ENCODE peak calls at places on chromosome 9, in nine cellular contexts. One of them, this sample, is unnamed.

GRCh38 chr9:123336455-123336854 is 19.5 kb upstream of the CRB2 start:
- DNase-seq in neuronal stem cell: no peak
- DNase-seq in left ventricle myocardium inferior: no peak
- DNase-seq in IMR-90: no peak
- DNase-seq in heart left ventricle: no peak
- DNase-seq in HepG2: no peak
- DNase-seq in CD8-positive, alpha-beta memory T cell: no peak
- DNase-seq in upper lobe of right lung: no peak
- DNase-seq in sigmoid colon: no peak
- DNase-seq in this sample: no peak

GRCh38 chr9:126827227-126827626 is 22.4 kb downstream of the ZBTB43 start:
- DNase-seq in neuronal stem cell: no peak
- DNase-seq in left ventricle myocardium inferior: no peak
- DNase-seq in IMR-90: no peak
- DNase-seq in heart left ventricle: no peak
- DNase-seq in HepG2: no peak
- DNase-seq in CD8-positive, alpha-beta memory T cell: no peak
- DNase-seq in upper lobe of right lung: no peak
- DNase-seq in sigmoid colon: no peak
- DNase-seq in this sample: no peak

GRCh38 chr9:684950-685340 is 156.6 kb upstream of the DMRT1 start:
- DNase-seq in neuronal stem cell: no peak
- DNase-seq in left ventricle myocardium inferior: no peak
- DNase-seq in IMR-90: peak
- DNase-seq in heart left ventricle: no peak
- DNase-seq in HepG2: peak
- DNase-seq in CD8-positive, alpha-beta memory T cell: no peak
- DNase-seq in upper lobe of right lung: no peak
- DNase-seq in sigmoid colon: no peak
- DNase-seq in this sample: no peak

GRCh38 chr9:34654317-34655083 is 2.5 kb downstream of the IL11RA start:
- DNase-seq in neuronal stem cell: no peak
- DNase-seq in left ventricle myocardium inferior: peak
- DNase-seq in IMR-90: peak
- DNase-seq in heart left ventricle: peak
- DNase-seq in HepG2: no peak
- DNase-seq in CD8-positive, alpha-beta memory T cell: no peak
- DNase-seq in upper lobe of right lung: no peak
- DNase-seq in sigmoid colon: peak
- DNase-seq in this sample: peak

GRCh38 chr9:82763631-82764030 is 299.3 kb downstream of the RASEF start:
- DNase-seq in neuronal stem cell: no peak
- DNase-seq in left ventricle myocardium inferior: no peak
- DNase-seq in IMR-90: no peak
- DNase-seq in heart left ventricle: no peak
- DNase-seq in HepG2: no peak
- DNase-seq in CD8-positive, alpha-beta memory T cell: no peak
- DNase-seq in upper lobe of right lung: no peak
- DNase-seq in sigmoid colon: no peak
- DNase-seq in this sample: no peak

GRCh38 chr9:29322240-29322639 is 1749.0 kb upstream of the C9orf72 start:
- DNase-seq in neuronal stem cell: no peak
- DNase-seq in left ventricle myocardium inferior: no peak
- DNase-seq in IMR-90: no peak
- DNase-seq in heart left ventricle: no peak
- DNase-seq in HepG2: no peak
- DNase-seq in CD8-positive, alpha-beta memory T cell: no peak
- DNase-seq in upper lobe of right lung: no peak
- DNase-seq in sigmoid colon: no peak
- DNase-seq in this sample: no peak

GRCh38 chr9:31304576-31304975 is 1079.9 kb upstream of the ACO1 start:
- DNase-seq in neuronal stem cell: no peak
- DNase-seq in left ventricle myocardium inferior: no peak
- DNase-seq in IMR-90: peak
- DNase-seq in heart left ventricle: no peak
- DNase-seq in HepG2: no peak
- DNase-seq in CD8-positive, alpha-beta memory T cell: no peak
- DNase-seq in upper lobe of right lung: no peak
- DNase-seq in sigmoid colon: no peak
- DNase-seq in this sample: no peak

GRCh38 chr9:112898872-112899281 is 8.2 kb upstream of the SLC46A2 start:
- DNase-seq in neuronal stem cell: no peak
- DNase-seq in left ventricle myocardium inferior: no peak
- DNase-seq in IMR-90: no peak
- DNase-seq in heart left ventricle: no peak
- DNase-seq in HepG2: peak
- DNase-seq in CD8-positive, alpha-beta memory T cell: no peak
- DNase-seq in upper lobe of right lung: no peak
- DNase-seq in sigmoid colon: no peak
- DNase-seq in this sample: no peak

GRCh38 chr9:80650964-80651555 is 1038.3 kb downstream of the TLE1 start:
- DNase-seq in neuronal stem cell: no peak
- DNase-seq in left ventricle myocardium inferior: no peak
- DNase-seq in IMR-90: peak
- DNase-seq in heart left ventricle: no peak
- DNase-seq in HepG2: no peak
- DNase-seq in CD8-positive, alpha-beta memory T cell: no peak
- DNase-seq in upper lobe of right lung: no peak
- DNase-seq in sigmoid colon: no peak
- DNase-seq in this sample: no peak

GRCh38 chr9:136260936-136261472 is 15.4 kb upstream of the QSOX2 start:
- DNase-seq in neuronal stem cell: no peak
- DNase-seq in left ventricle myocardium inferior: no peak
- DNase-seq in IMR-90: no peak
- DNase-seq in heart left ventricle: no peak
- DNase-seq in HepG2: no peak
- DNase-seq in CD8-positive, alpha-beta memory T cell: no peak
- DNase-seq in upper lobe of right lung: no peak
- DNase-seq in sigmoid colon: no peak
- DNase-seq in this sample: no peak

GRCh38 chr9:132042324-132042723 is 37.3 kb downstream of the MED27 start:
- DNase-seq in neuronal stem cell: no peak
- DNase-seq in left ventricle myocardium inferior: no peak
- DNase-seq in IMR-90: peak
- DNase-seq in heart left ventricle: no peak
- DNase-seq in HepG2: no peak
- DNase-seq in CD8-positive, alpha-beta memory T cell: no peak
- DNase-seq in upper lobe of right lung: no peak
- DNase-seq in sigmoid colon: no peak
- DNase-seq in this sample: no peak

GRCh38 chr9:14209399-14209990 is 104.4 kb downstream of the NFIB start:
- DNase-seq in neuronal stem cell: no peak
- DNase-seq in left ventricle myocardium inferior: no peak
- DNase-seq in IMR-90: no peak
- DNase-seq in heart left ventricle: no peak
- DNase-seq in HepG2: no peak
- DNase-seq in CD8-positive, alpha-beta memory T cell: no peak
- DNase-seq in upper lobe of right lung: no peak
- DNase-seq in sigmoid colon: no peak
- DNase-seq in this sample: no peak

GRCh38 chr9:133537257-133537656 is 2.8 kb downstream of the ADAMTSL2 start:
- DNase-seq in neuronal stem cell: no peak
- DNase-seq in left ventricle myocardium inferior: no peak
- DNase-seq in IMR-90: no peak
- DNase-seq in heart left ventricle: no peak
- DNase-seq in HepG2: no peak
- DNase-seq in CD8-positive, alpha-beta memory T cell: no peak
- DNase-seq in upper lobe of right lung: no peak
- DNase-seq in sigmoid colon: no peak
- DNase-seq in this sample: no peak

GRCh38 chr9:84481819-84482218 is 141.3 kb upstream of the SLC28A3 start:
- DNase-seq in neuronal stem cell: peak
- DNase-seq in left ventricle myocardium inferior: no peak
- DNase-seq in IMR-90: no peak
- DNase-seq in heart left ventricle: no peak
- DNase-seq in HepG2: no peak
- DNase-seq in CD8-positive, alpha-beta memory T cell: no peak
- DNase-seq in upper lobe of right lung: no peak
- DNase-seq in sigmoid colon: no peak
- DNase-seq in this sample: no peak

GRCh38 chr9:114307323-114308250 is 15.3 kb upstream of the ORM1 start:
- DNase-seq in neuronal stem cell: no peak
- DNase-seq in left ventricle myocardium inferior: no peak
- DNase-seq in IMR-90: peak
- DNase-seq in heart left ventricle: no peak
- DNase-seq in HepG2: no peak
- DNase-seq in CD8-positive, alpha-beta memory T cell: no peak
- DNase-seq in upper lobe of right lung: peak
- DNase-seq in sigmoid colon: peak
- DNase-seq in this sample: no peak

GRCh38 chr9:68431307-68431706 is 74.9 kb downstream of the PGM5 start:
- DNase-seq in neuronal stem cell: no peak
- DNase-seq in left ventricle myocardium inferior: no peak
- DNase-seq in IMR-90: no peak
- DNase-seq in heart left ventricle: no peak
- DNase-seq in HepG2: no peak
- DNase-seq in CD8-positive, alpha-beta memory T cell: no peak
- DNase-seq in upper lobe of right lung: no peak
- DNase-seq in sigmoid colon: no peak
- DNase-seq in this sample: no peak

GRCh38 chr9:120697448-120697847 is 16.8 kb downstream of the MEGF9 start:
- DNase-seq in neuronal stem cell: no peak
- DNase-seq in left ventricle myocardium inferior: no peak
- DNase-seq in IMR-90: no peak
- DNase-seq in heart left ventricle: no peak
- DNase-seq in HepG2: no peak
- DNase-seq in CD8-positive, alpha-beta memory T cell: no peak
- DNase-seq in upper lobe of right lung: no peak
- DNase-seq in sigmoid colon: no peak
- DNase-seq in this sample: no peak
- H3K27ac ChIP-seq in neuronal stem cell: no peak
- H3K27ac ChIP-seq in left ventricle myocardium inferior: no peak
- H3K27ac ChIP-seq in IMR-90: peak
- H3K27ac ChIP-seq in heart left ventricle: no peak
- H3K27ac ChIP-seq in HepG2: no peak
- H3K27ac ChIP-seq in CD8-positive, alpha-beta memory T cell: no peak
- H3K27ac ChIP-seq in upper lobe of right lung: no peak
- H3K27ac ChIP-seq in sigmoid colon: no peak
- H3K27ac ChIP-seq in this sample: peak

GRCh38 chr9:110969971-110970381 is 68.3 kb downstream of the LPAR1 start:
- DNase-seq in neuronal stem cell: no peak
- DNase-seq in left ventricle myocardium inferior: no peak
- DNase-seq in IMR-90: peak
- DNase-seq in heart left ventricle: no peak
- DNase-seq in HepG2: peak
- DNase-seq in CD8-positive, alpha-beta memory T cell: no peak
- DNase-seq in upper lobe of right lung: no peak
- DNase-seq in sigmoid colon: no peak
- DNase-seq in this sample: no peak
- H3K27ac ChIP-seq in neuronal stem cell: no peak
- H3K27ac ChIP-seq in left ventricle myocardium inferior: no peak
- H3K27ac ChIP-seq in IMR-90: peak
- H3K27ac ChIP-seq in heart left ventricle: no peak
- H3K27ac ChIP-seq in HepG2: no peak
- H3K27ac ChIP-seq in CD8-positive, alpha-beta memory T cell: no peak
- H3K27ac ChIP-seq in upper lobe of right lung: no peak
- H3K27ac ChIP-seq in sigmoid colon: no peak
- H3K27ac ChIP-seq in this sample: peak

GRCh38 chr9:87383341-87384150 is 114.1 kb upstream of the DAPK1 start:
- DNase-seq in neuronal stem cell: no peak
- DNase-seq in left ventricle myocardium inferior: no peak
- DNase-seq in IMR-90: no peak
- DNase-seq in heart left ventricle: no peak
- DNase-seq in HepG2: no peak
- DNase-seq in CD8-positive, alpha-beta memory T cell: no peak
- DNase-seq in upper lobe of right lung: no peak
- DNase-seq in sigmoid colon: no peak
- DNase-seq in this sample: no peak
- H3K27ac ChIP-seq in neuronal stem cell: no peak
- H3K27ac ChIP-seq in left ventricle myocardium inferior: no peak
- H3K27ac ChIP-seq in IMR-90: no peak
- H3K27ac ChIP-seq in heart left ventricle: no peak
- H3K27ac ChIP-seq in HepG2: no peak
- H3K27ac ChIP-seq in CD8-positive, alpha-beta memory T cell: no peak
- H3K27ac ChIP-seq in upper lobe of right lung: no peak
- H3K27ac ChIP-seq in sigmoid colon: no peak
- H3K27ac ChIP-seq in this sample: no peak

GRCh38 chr9:129566563-129567266 is 54.2 kb downstream of the C9orf50 start:
- DNase-seq in neuronal stem cell: no peak
- DNase-seq in left ventricle myocardium inferior: no peak
- DNase-seq in IMR-90: no peak
- DNase-seq in heart left ventricle: no peak
- DNase-seq in HepG2: no peak
- DNase-seq in CD8-positive, alpha-beta memory T cell: no peak
- DNase-seq in upper lobe of right lung: no peak
- DNase-seq in sigmoid colon: no peak
- DNase-seq in this sample: no peak

GRCh38 chr9:129567329-129567728 is 53.6 kb downstream of the C9orf50 start:
- DNase-seq in neuronal stem cell: no peak
- DNase-seq in left ventricle myocardium inferior: no peak
- DNase-seq in IMR-90: no peak
- DNase-seq in heart left ventricle: no peak
- DNase-seq in HepG2: no peak
- DNase-seq in CD8-positive, alpha-beta memory T cell: no peak
- DNase-seq in upper lobe of right lung: no peak
- DNase-seq in sigmoid colon: no peak
- DNase-seq in this sample: no peak

GRCh38 chr9:129568560-129569505 is 52.1 kb downstream of the C9orf50 start:
- DNase-seq in neuronal stem cell: no peak
- DNase-seq in left ventricle myocardium inferior: peak
- DNase-seq in IMR-90: no peak
- DNase-seq in heart left ventricle: peak
- DNase-seq in HepG2: peak
- DNase-seq in CD8-positive, alpha-beta memory T cell: no peak
- DNase-seq in upper lobe of right lung: peak
- DNase-seq in sigmoid colon: peak
- DNase-seq in this sample: peak

GRCh38 chr9:129569506-129570449 is 51.1 kb downstream of the C9orf50 start:
- DNase-seq in neuronal stem cell: no peak
- DNase-seq in left ventricle myocardium inferior: no peak
- DNase-seq in IMR-90: peak
- DNase-seq in heart left ventricle: no peak
- DNase-seq in HepG2: peak
- DNase-seq in CD8-positive, alpha-beta memory T cell: no peak
- DNase-seq in upper lobe of right lung: no peak
- DNase-seq in sigmoid colon: no peak
- DNase-seq in this sample: no peak

DNA sequence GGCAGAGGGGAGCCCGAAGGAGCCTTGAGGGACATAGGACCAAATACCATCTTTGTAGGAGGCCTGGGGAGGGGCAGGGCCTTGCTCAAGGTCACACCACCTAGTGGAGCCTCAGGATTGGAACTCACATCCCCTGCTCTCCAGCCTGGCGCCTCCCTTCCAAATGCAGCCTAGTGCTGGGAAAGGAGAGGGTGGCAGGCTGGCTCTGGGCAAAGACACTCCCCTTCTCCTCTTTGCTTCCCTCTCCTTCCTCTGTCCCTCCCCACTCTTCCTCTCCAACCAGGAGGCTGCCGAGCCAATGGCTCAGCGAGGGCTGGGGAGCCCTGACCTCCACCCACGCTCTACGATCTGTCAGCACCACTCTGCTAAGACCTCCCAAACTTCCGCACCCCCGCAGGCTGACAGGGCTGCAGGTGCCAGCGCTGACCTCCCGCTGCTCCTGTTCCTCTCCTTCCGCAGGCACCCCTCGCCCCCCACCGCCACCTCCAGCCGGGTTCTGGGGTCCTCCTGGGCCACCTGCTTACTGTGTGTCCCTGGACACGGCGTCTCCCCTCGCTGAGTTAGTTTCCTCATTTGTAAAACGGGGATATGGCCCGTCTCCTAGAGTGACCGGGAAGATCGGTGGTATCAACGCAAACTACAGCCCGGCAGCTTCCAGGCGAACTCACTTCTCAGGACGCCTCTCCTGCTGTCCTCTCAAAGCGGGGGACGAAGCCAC is 52.9 kb downstream of the C9orf50 start:
- DNase-seq in neuronal stem cell: no peak
- DNase-seq in left ventricle myocardium inferior: no peak
- DNase-seq in IMR-90: peak
- DNase-seq in heart left ventricle: no peak
- DNase-seq in HepG2: peak
- DNase-seq in CD8-positive, alpha-beta memory T cell: no peak
- DNase-seq in upper lobe of right lung: peak
- DNase-seq in sigmoid colon: no peak
- DNase-seq in this sample: no peak
- H3K27ac ChIP-seq in neuronal stem cell: peak
- H3K27ac ChIP-seq in left ventricle myocardium inferior: peak
- H3K27ac ChIP-seq in IMR-90: peak
- H3K27ac ChIP-seq in heart left ventricle: peak
- H3K27ac ChIP-seq in HepG2: peak
- H3K27ac ChIP-seq in CD8-positive, alpha-beta memory T cell: no peak
- H3K27ac ChIP-seq in upper lobe of right lung: peak
- H3K27ac ChIP-seq in sigmoid colon: peak
- H3K27ac ChIP-seq in this sample: peak

This sample was measured in caudate nucleus.